ENCODE peak calls at places on chromosomes 5 and 9, in six cellular contexts. R is ovary, U is neural crest cell, X is adrenal gland, J is astrocyte, V is hepatocyte. A is an unnamed sample.

GRCh38 chr5:172434246-172434645 is 20.1 kb downstream of the SH3PXD2B start:
- DNase-seq in V (no peak), U (no peak), X (no peak), J (no peak), R (peak), A (no peak)

GRCh38 chr5:178522361-178522760 is 67.8 kb downstream of the COL23A1 start:
- DNase-seq in V (no peak), U (no peak), J (no peak), X (no peak), R (no peak), A (no peak)

GRCh38 chr9:129143461-129143927 is 32.3 kb downstream of the PTPA start:
- DNase-seq in U (peak), J (peak), V (peak), X (peak), R (peak), A (no peak)

GRCh38 chr5:126053630-126054029 is 369.6 kb upstream of the GRAMD2B start:
- DNase-seq in J (no peak), X (no peak), V (no peak), R (no peak), U (no peak), A (no peak)

GRCh38 chr5:38471709-38472108 is 84.7 kb downstream of the LIFR start:
- DNase-seq in V (no peak), J (no peak), X (no peak), R (no peak), U (no peak), A (no peak)

GRCh38 chr5:34041247-34041972 is 1.6 kb downstream of the C1QTNF3 start:
- DNase-seq in R (no peak), V (no peak), J (no peak), X (no peak), U (no peak), A (no peak)

GRCh38 chr5:173139631-173140030 is 4.7 kb upstream of the BNIP1 start:
- DNase-seq in X (no peak), V (no peak), U (no peak), J (no peak), R (no peak), A (no peak)

GRCh38 chr9:132546148-132547051 is 36.0 kb upstream of the BARHL1 start:
- DNase-seq in J (peak), V (peak), X (peak), U (peak), R (peak), A (peak)

GRCh38 chr9:1042466-1042865 is 7.7 kb upstream of the DMRT2 start:
- DNase-seq in R (no peak), U (peak), X (no peak), J (no peak), V (no peak), A (peak)

GRCh38 chr5:36739751-36740221 is 133.4 kb downstream of the SLC1A3 start:
- DNase-seq in U (peak), V (peak), X (peak), J (peak), R (peak), A (peak)

GRCh38 chr5:33401482-33402390 is 39.0 kb upstream of the TARS1 start:
- DNase-seq in U (no peak), J (peak), X (no peak), V (no peak), R (no peak), A (no peak)

GRCh38 chr5:664343-664993 is 28.7 kb downstream of the TPPP start:
- DNase-seq in U (no peak), R (no peak), X (no peak), V (no peak), J (no peak), A (peak)

GRCh38 chr5:133821889-133822288 is 146.5 kb downstream of the C5orf15 start:
- DNase-seq in X (no peak), V (no peak), J (no peak), U (no peak), R (no peak), A (no peak)

GRCh38 chr5:133827001-133827400 is 141.4 kb downstream of the C5orf15 start:
- DNase-seq in V (peak), J (no peak), X (no peak), R (no peak), U (no peak), A (no peak)

GRCh38 chr5:133825631-133826289 is 142.7 kb downstream of the C5orf15 start:
- DNase-seq in X (no peak), U (no peak), R (no peak), J (no peak), V (no peak), A (peak)

GRCh38 chr5:133827830-133828229 is 140.6 kb downstream of the C5orf15 start:
- DNase-seq in J (no peak), U (no peak), V (no peak), R (no peak), X (no peak), A (no peak)

GRCh38 chr5:133824661-133825254 is 143.7 kb downstream of the C5orf15 start:
- DNase-seq in X (no peak), U (no peak), V (no peak), J (no peak), R (no peak), A (no peak)
- TF ChIP-seq CTCF in X (no peak), U (no peak), V (no peak), J (no peak), R (no peak), A (no peak)

GRCh38 chr5:169116961-169117461 is 183.9 kb downstream of the SLIT3 start:
- DNase-seq in V (no peak), U (no peak), R (no peak), J (no peak), X (no peak), A (peak)
- TF ChIP-seq CTCF in V (no peak), U (peak), R (no peak), J (no peak), X (no peak), A (no peak)

GRCh38 chr5:177334155-177334551 is 17.3 kb downstream of the LMAN2 start:
- DNase-seq in X (no peak), J (no peak), U (no peak), R (no peak), V (no peak), A (no peak)

GRCh38 chr5:177335043-177335700 is 16.3 kb downstream of the LMAN2 start:
- DNase-seq in V (no peak), R (no peak), U (no peak), J (no peak), X (no peak), A (no peak)

GRCh38 chr5:177335701-177336065 is 15.8 kb downstream of the LMAN2 start:
- DNase-seq in X (no peak), J (no peak), U (no peak), V (no peak), R (no peak), A (no peak)

GRCh38 chr5:177336603-177337494 is 14.6 kb downstream of the LMAN2 start:
- DNase-seq in J (no peak), X (no peak), U (no peak), V (no peak), R (no peak), A (no peak)

GRCh38 chr5:177336112-177336511 is 15.4 kb downstream of the LMAN2 start:
- DNase-seq in R (no peak), X (no peak), V (no peak), J (no peak), U (no peak), A (no peak)
- TF ChIP-seq CTCF in R (no peak), X (no peak), V (peak), J (no peak), U (peak), A (no peak)

GRCh38 chr9:92455217-92455616 is 27.1 kb downstream of the ASPN start:
- DNase-seq in X (no peak), U (no peak), J (no peak), R (no peak), V (no peak), A (no peak)
- TF ChIP-seq CTCF in X (no peak), U (peak), J (no peak), R (no peak), V (peak), A (no peak)

GRCh38 chr5:94326579-94326978 is 291.8 kb downstream of the KIAA0825 start:
- DNase-seq in V (no peak), R (no peak), J (peak), U (no peak), X (no peak), A (no peak)
- TF ChIP-seq CTCF in V (no peak), R (no peak), J (peak), U (no peak), X (no peak), A (no peak)

GRCh38 chr9:35415769-35416427 is 74.0 kb upstream of the RUSC2 start:
- DNase-seq in X (no peak), J (no peak), U (no peak), V (no peak), R (no peak), A (no peak)
- TF ChIP-seq CTCF in X (no peak), J (no peak), U (no peak), V (no peak), R (no peak), A (no peak)

GRCh38 chr5:53963958-53964357 is 346.4 kb downstream of the ARL15 start:
- DNase-seq in U (no peak), X (no peak), V (no peak), R (no peak), J (no peak), A (no peak)
- TF ChIP-seq CTCF in U (no peak), X (no peak), V (no peak), R (no peak), J (no peak), A (no peak)

GRCh38 chr5:139416651-139417050 is 12.8 kb upstream of the SPATA24 start:
- DNase-seq in J (no peak), V (no peak), R (no peak), X (no peak), U (no peak), A (no peak)
- TF ChIP-seq CTCF in J (no peak), V (no peak), R (no peak), X (no peak), U (no peak), A (no peak)

DNA sequence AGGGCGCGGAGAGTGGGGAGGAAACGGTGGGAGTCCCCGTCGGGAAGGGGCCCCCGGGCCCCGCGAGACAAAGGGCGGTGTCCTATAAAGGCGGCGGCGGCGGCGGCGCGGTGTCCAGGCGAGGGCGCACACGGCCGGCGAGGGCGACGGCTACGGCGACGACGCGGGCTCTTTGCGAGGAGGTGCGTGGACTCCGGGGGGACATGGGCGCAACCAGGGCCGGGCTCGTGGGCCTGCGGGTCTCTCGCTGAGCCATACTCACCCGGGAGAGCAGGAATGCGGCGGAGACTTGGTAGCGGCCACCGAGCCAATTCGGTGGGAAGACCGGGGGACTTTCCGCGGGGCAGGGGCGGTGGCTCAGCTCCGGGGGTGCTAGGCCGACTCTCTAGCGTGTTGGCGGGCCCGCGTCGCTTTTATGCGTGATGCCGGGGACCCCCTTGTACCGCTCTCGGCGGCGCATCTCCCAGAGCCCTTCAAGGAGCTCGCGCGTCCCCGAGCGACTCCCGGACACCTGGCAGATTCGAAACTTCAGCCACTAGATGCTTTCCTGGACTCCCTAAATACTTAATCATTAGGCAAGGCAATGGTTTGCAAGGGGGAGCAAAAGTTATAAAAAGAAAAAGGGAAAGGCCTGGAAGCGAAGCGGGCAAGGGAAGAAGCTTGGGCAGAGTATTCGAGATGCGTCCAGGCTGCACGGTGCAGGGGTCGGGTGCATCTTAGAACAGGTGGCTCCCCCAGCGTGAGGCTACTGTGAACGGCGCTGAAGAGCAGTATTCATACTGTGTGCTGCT is 5.9 kb upstream of the TAL2 start:
- DNase-seq in U (peak), R (peak), J (no peak), X (peak), V (peak), A (peak)
- TF ChIP-seq CTCF in U (peak), R (no peak), J (no peak), X (no peak), V (peak), A (no peak)

GRCh38 chr5:54959673-54960418 is 25.5 kb downstream of the ESM1 start:
- DNase-seq in X (no peak), J (no peak), U (no peak), V (no peak), R (no peak), A (peak)
- TF ChIP-seq CTCF in X (no peak), J (peak), U (peak), V (peak), R (no peak), A (no peak)